ENCODE peak calls at places on chromosomes 16 and 17, in eight cellular contexts. D is psoas muscle; J is neural progenitor cell; X is CD4-positive, CD25-positive, alpha-beta regulatory T cell; I is mammary epithelial cell; N is ascending aorta; C is lung; P is OCI-LY7. K is an unnamed sample.

GRCh38 chr16:55561319-55561848 is 5.1 kb upstream of the CAPNS2 start:
- DNase-seq in P (no peak), I (no peak), N (no peak), D (no peak), J (no peak), X (no peak), C (no peak), K (no peak)

GRCh38 chr17:17780941-17781590 is 55.7 kb downstream of the SREBF1 start:
- DNase-seq in C (no peak), X (no peak), N (no peak), P (no peak), I (no peak), J (peak; percentile 88), D (peak; percentile 38), K (no peak)

GRCh38 chr16:69186642-69187386 is at the start of gene SNTB2:
- DNase-seq in C (peak; percentile 94), N (peak; percentile 76), D (peak; percentile 96), P (peak; percentile 90), I (peak; percentile 87), X (peak; percentile 83), J (peak; percentile 97), K (peak; percentile 90)

GRCh38 chr17:19262650-19263620 is 25.8 kb downstream of the EPN2 start:
- DNase-seq in X (no peak), J (no peak), P (no peak), D (no peak), I (peak; percentile 8), N (no peak), C (peak; percentile 50), K (no peak)

GRCh38 chr17:82085931-82086764 is 11.9 kb downstream of the FASN start:
- DNase-seq in C (no peak), J (no peak), D (peak; percentile 51), X (no peak), I (no peak), N (no peak), P (no peak), K (no peak)

GRCh38 chr16:17853958-17854357 is 383.2 kb upstream of the XYLT1 start:
- DNase-seq in N (no peak), P (no peak), D (no peak), C (no peak), I (no peak), J (no peak), X (no peak), K (no peak)

GRCh38 chr16:17416461-17417221 is 54.1 kb downstream of the XYLT1 start:
- DNase-seq in C (peak; percentile 32), P (peak; percentile 92), I (no peak), D (no peak), J (no peak), X (peak; percentile 6), N (peak; percentile 23), K (no peak)

GRCh38 chr16:90008708-90009145 is 10.5 kb downstream of the DBNDD1 start:
- DNase-seq in N (no peak), P (peak; percentile 81), X (no peak), I (no peak), J (no peak), C (no peak), D (peak; percentile 49), K (no peak)

GRCh38 chr17:42675984-42676423 is 790 bp downstream of the PLEKHH3 start:
- DNase-seq in C (no peak), I (no peak), X (no peak), N (no peak), D (peak; percentile 83), P (peak; percentile 27), J (no peak), K (no peak)

GRCh38 chr17:40564195-40564882 is 933 bp downstream of the CCR7 start:
- DNase-seq in J (no peak), N (no peak), D (peak; percentile 36), C (no peak), I (no peak), P (no peak), X (peak; percentile 39), K (no peak)

GRCh38 chr17:70310251-70310672 is 140.9 kb downstream of the KCNJ2 start:
- DNase-seq in P (no peak), X (no peak), J (no peak), I (no peak), N (no peak), D (no peak), C (no peak), K (no peak)

GRCh38 chr16:1327619-1327947 is 5.9 kb upstream of the BAIAP3 start:
- DNase-seq in J (no peak), D (no peak), C (no peak), P (no peak), I (no peak), N (no peak), X (no peak), K (no peak)

GRCh38 chr16:1325261-1325660 is 8.2 kb upstream of the BAIAP3 start:
- DNase-seq in I (no peak), N (no peak), P (no peak), D (no peak), J (no peak), C (no peak), X (no peak), K (no peak)

GRCh38 chr16:1326380-1326779 is 7.1 kb upstream of the BAIAP3 start:
- DNase-seq in X (no peak), I (no peak), P (no peak), C (no peak), N (no peak), J (no peak), D (no peak), K (no peak)

GRCh38 chr16:1325673-1326371 is 7.6 kb upstream of the BAIAP3 start:
- DNase-seq in P (no peak), N (no peak), D (no peak), I (no peak), C (no peak), X (no peak), J (no peak), K (no peak)

GRCh38 chr16:1326946-1327618 is 6.4 kb upstream of the BAIAP3 start:
- DNase-seq in X (no peak), J (no peak), P (no peak), D (no peak), C (no peak), I (no peak), N (no peak), K (no peak)
- H3K4me1 ChIP-seq in X (peaks cover 11% of the 10 kb centered on the region), J (peaks cover 8% of the 10 kb centered on the region), P (peaks cover 13% of the 10 kb centered on the region), D (no peaks in the 10 kb centered on the region), C (no peaks in the 10 kb centered on the region), I (peaks cover 9% of the 10 kb centered on the region), N (peaks cover 5% of the 10 kb centered on the region), K (peaks cover 12% of the 10 kb centered on the region)

DNA sequence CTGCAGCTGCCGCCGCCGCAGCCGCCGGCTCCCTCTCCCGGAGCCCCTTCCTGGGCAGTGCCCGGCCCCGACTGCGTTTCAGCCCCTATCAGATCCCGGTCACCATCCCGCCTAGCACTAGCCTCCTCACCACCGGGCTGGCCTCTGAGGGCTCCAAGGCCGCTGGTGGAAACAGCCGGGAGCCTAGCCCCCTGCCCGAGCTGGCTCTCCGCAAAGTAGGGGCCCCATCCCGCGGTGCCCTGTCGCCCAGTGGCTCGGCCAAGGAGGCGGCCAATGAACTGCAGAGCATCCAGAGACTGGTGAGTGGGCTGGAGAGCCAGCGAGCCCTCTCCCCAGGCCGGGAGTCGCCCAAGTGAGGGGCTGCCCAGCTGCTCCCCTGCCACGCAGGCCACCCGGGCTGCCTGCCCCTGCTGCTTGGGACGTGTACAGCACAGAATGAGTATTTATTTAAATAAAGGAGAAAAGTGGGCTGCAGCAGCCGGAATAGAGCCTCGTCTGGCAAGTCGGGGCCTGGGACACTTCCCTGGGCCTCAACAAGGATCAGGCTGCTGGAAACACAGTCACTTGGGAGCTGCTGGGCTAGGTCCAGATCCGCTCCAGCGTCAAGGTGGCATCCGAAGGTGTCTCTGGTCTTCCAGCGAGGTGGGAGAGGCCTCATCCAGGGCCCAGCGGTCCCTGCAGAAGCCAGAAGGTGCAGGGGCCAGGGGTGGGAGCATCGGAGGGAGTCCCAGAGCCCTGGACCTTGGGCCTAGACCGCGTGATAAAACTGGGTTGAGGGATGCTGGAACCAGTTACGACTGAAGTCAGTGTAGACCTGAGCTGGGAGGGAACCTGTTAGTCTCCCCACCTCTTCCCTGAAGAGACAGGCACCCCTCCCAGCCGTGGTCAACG is 8.8 kb downstream of the TBX2 start:
- DNase-seq in I (no peak), N (peak; percentile 8), D (peak; percentile 48), C (no peak), X (no peak), P (no peak), J (peak; percentile 38), K (no peak)
- H3K4me1 ChIP-seq in I (peaks cover 11% of the 10 kb centered on the region), N (peaks cover 31% of the 10 kb centered on the region), D (peaks cover 36% of the 10 kb centered on the region), C (no peaks in the 10 kb centered on the region), X (peaks cover 71% of the 10 kb centered on the region), P (peaks cover 16% of the 10 kb centered on the region), J (peaks cover 18% of the 10 kb centered on the region), K (no peaks in the 10 kb centered on the region)

GRCh38 chr16:2499890-2500633 is 13.7 kb upstream of the ATP6V0C start:
- DNase-seq in J (no peak), X (no peak), C (no peak), P (no peak), D (no peak), N (no peak), I (no peak), K (no peak)

GRCh38 chr16:2500634-2500936 is 13.2 kb upstream of the ATP6V0C start:
- DNase-seq in N (no peak), P (no peak), C (no peak), J (peak; percentile 29), X (no peak), I (no peak), D (no peak), K (no peak)

GRCh38 chr16:2498085-2498484 is 15.7 kb upstream of the ATP6V0C start:
- DNase-seq in D (no peak), C (no peak), J (no peak), I (no peak), X (no peak), P (no peak), N (no peak), K (no peak)

GRCh38 chr16:2498531-2499253 is 15.1 kb upstream of the ATP6V0C start:
- DNase-seq in J (no peak), C (peak; percentile 71), I (no peak), P (no peak), X (no peak), D (no peak), N (no peak), K (no peak)

GRCh38 chr16:2499454-2499853 is 14.3 kb upstream of the ATP6V0C start:
- DNase-seq in C (no peak), P (no peak), N (no peak), X (no peak), J (no peak), I (no peak), D (no peak), K (no peak)
- H3K4me1 ChIP-seq in C (peaks cover 5% of the 10 kb centered on the region), P (peaks cover 10% of the 10 kb centered on the region), N (peaks cover 30% of the 10 kb centered on the region), X (peaks cover 5% of the 10 kb centered on the region), J (peaks cover 6% of the 10 kb centered on the region), I (peaks cover 7% of the 10 kb centered on the region), D (peaks cover 36% of the 10 kb centered on the region), K (peaks cover 24% of the 10 kb centered on the region)

GRCh38 chr16:82059161-82059982 is 24.3 kb downstream of the HSD17B2 start:
- DNase-seq in P (no peak), N (no peak), J (no peak), I (no peak), X (no peak), D (no peak), C (no peak), K (no peak)

GRCh38 chr16:82063456-82064082 is 28.5 kb downstream of the HSD17B2 start:
- DNase-seq in J (no peak), D (no peak), X (no peak), C (no peak), N (no peak), P (no peak), I (peak; percentile 76), K (no peak)

GRCh38 chr16:82059983-82060421 is 24.9 kb downstream of the HSD17B2 start:
- DNase-seq in X (no peak), J (no peak), I (no peak), D (no peak), C (no peak), P (no peak), N (no peak), K (no peak)

GRCh38 chr16:82062645-82063058 is 27.6 kb downstream of the HSD17B2 start:
- DNase-seq in J (no peak), D (no peak), X (no peak), N (no peak), I (peak; percentile 64), C (peak; percentile 44), P (no peak), K (no peak)

GRCh38 chr16:82061861-82062525 is 26.9 kb downstream of the HSD17B2 start:
- DNase-seq in C (no peak), N (no peak), J (peak; percentile 45), X (no peak), D (no peak), P (peak; percentile 36), I (peak; percentile 30), K (no peak)
- H3K4me1 ChIP-seq in C (no peaks in the 10 kb centered on the region), N (no peaks in the 10 kb centered on the region), J (no peaks in the 10 kb centered on the region), X (no peaks in the 10 kb centered on the region), D (no peaks in the 10 kb centered on the region), P (no peaks in the 10 kb centered on the region), I (peaks cover 26% of the 10 kb centered on the region), K (no peaks in the 10 kb centered on the region)